ENCODE peak calls at places on chromosomes 6 and 20, in four cellular contexts. S is left lung, D is AG10803, Y is stomach. W is an unnamed sample.
A peak's percentile ranks its signal among the peaks of the same experiment; 100 is the strongest.

GRCh38 chr6:82144852-82145332 is 102.7 kb downstream of the IBTK start:
- DNase-seq in D (peak; percentile 94), Y (peak; percentile 37), S (peak; percentile 45), W (no peak)

GRCh38 chr6:30542404-30542725 is 13.9 kb downstream of the GNL1 start:
- DNase-seq in S (no peak), D (no peak), Y (no peak), W (no peak)

GRCh38 chr6:16770701-16771569 is 9.7 kb upstream of the ATXN1 start:
- DNase-seq in D (peak; percentile 85), S (peak; percentile 85), Y (peak; percentile 83), W (peak; percentile 59)

GRCh38 chr6:52435345-52435744 is 15.2 kb downstream of the EFHC1 start:
- DNase-seq in Y (no peak), S (no peak), D (no peak), W (no peak)

GRCh38 chr6:146027586-146028249 is 1.1 kb upstream of the GRM1 start:
- DNase-seq in Y (no peak), D (no peak), S (no peak), W (no peak)

GRCh38 chr6:170306324-170307079 is at the start of gene FAM120B:
- DNase-seq in D (peak; percentile 94), Y (peak; percentile 98), S (peak; percentile 98), W (peak; percentile 86)

GRCh38 chr6:110622912-110623578 is 146.6 kb upstream of the SLC22A16 start:
- DNase-seq in Y (no peak), D (no peak), S (no peak), W (no peak)

GRCh38 chr6:66355471-66355870 is 648.4 kb upstream of the EYS start:
- DNase-seq in D (no peak), Y (no peak), S (no peak), W (no peak)

GRCh38 chr6:158560787-158561246 is 926 bp downstream of the TMEM181 start:
- DNase-seq in D (peak; percentile 17), S (no peak), Y (peak; percentile 54), W (no peak)

GRCh38 chr6:70162972-70163371 is 139.9 kb downstream of the COL9A1 start:
- DNase-seq in Y (no peak), D (no peak), S (no peak), W (no peak)

GRCh38 chr6:32840604-32841246 is 2.2 kb upstream of the TAP2 start:
- DNase-seq in Y (no peak), S (no peak), D (no peak), W (no peak)

GRCh38 chr20:41631826-41632225 is 13.6 kb upstream of the CHD6 start:
- DNase-seq in S (no peak), Y (no peak), D (peak; percentile 97), W (no peak)

GRCh38 chr6:159716247-159717086 is 10.8 kb upstream of the WTAP start:
- DNase-seq in S (no peak), Y (no peak), D (peak; percentile 99), W (no peak)

GRCh38 chr6:8172510-8172909 is 70.2 kb upstream of the EEF1E1 start:
- DNase-seq in S (no peak), Y (no peak), D (no peak), W (no peak)
- TF ChIP-seq CTCF in S (no peak), Y (no peak), D (no peak), W (no peak)

DNA sequence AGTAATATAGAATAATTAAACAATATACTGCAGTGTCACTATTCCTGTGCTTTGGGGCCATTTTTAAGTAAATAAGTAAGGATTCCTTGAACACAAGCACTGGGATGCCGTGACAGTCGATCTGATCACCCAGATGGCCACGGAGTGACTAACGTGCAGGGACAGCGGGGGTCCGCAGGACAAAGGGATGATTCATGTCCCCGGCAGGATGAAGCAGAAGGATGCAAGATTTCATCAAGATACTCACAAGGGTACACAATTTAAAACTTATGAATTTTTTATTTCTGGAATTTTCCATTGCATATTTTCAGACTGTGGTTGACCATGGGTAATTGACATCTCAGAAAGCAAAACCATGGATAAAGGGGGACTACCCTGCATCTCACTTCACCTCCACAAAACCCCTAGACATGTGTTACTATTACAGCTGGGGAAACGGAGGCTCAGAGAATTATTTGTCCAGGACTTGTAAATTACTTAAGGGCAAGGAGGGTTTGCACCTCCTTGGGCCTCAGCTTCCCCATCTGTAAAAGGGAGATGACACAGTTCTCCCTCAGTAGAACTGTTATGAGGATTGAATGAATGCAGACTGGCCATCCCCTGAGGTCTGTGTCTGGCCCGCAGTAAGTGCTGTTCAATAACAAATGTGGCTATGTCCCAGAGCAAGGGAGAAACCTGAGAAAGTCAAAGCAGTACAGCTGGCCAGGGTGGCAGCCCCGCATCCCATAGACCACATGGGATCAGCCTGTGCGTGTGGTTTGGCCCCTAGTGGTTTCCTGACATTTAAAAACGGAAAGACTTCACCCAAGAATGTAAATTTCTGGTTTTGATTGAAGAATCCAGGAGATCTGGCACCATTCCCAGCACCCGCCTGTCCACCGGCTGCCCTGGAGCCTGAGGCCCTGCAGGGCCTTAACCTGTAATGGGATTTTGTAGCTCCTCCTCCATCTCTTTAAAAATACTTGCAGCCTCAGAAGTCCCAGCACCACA is 235.5 kb downstream of the BMP7 start:
- DNase-seq in S (no peak), D (peak; percentile 88), Y (no peak), W (no peak)
- TF ChIP-seq CTCF in S (no peak), D (no peak), Y (no peak), W (no peak)

DNA sequence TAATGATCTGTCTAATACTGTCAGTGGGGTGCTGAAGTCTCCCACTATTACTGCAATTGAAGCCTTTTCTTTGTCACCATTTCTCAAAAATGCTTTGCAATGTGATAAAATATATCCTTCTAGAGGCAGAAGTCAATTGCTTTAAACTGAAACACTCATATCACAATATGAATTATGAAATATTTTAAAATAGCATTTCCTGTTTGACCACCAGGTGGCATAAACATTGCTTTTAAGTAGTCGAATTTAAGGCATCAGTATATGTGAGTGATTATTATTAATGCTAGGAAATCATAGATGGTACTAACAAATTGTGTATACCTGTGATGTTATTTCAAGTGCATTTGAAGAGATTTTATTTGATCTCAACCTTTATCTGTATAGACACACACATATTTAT is 87.5 kb downstream of the MEI4 start:
- DNase-seq in S (no peak), Y (no peak), D (peak; percentile 18), W (no peak)
- TF ChIP-seq CTCF in S (no peak), Y (no peak), D (peak; percentile 48), W (peak; percentile 55)

GRCh38 chr20:31260326-31260932 is 3.0 kb downstream of the DEFB115 start:
- DNase-seq in S (no peak), Y (no peak), D (no peak), W (no peak)
- TF ChIP-seq CTCF in S (peak; percentile 30), Y (no peak), D (no peak), W (peak; percentile 21)

GRCh38 chr6:150006961-150007464 is 18.3 kb downstream of the RAET1L start:
- DNase-seq in D (no peak), Y (no peak), S (no peak), W (no peak)
- TF ChIP-seq CTCF in D (peak; percentile 66), Y (no peak), S (peak; percentile 36), W (peak; percentile 70)

GRCh38 chr20:44495802-44496481 is 20.3 kb downstream of the TTPAL start:
- DNase-seq in S (no peak), Y (no peak), D (peak; percentile 98), W (no peak)
- TF ChIP-seq CTCF in S (no peak), Y (no peak), D (no peak), W (no peak)

DNA sequence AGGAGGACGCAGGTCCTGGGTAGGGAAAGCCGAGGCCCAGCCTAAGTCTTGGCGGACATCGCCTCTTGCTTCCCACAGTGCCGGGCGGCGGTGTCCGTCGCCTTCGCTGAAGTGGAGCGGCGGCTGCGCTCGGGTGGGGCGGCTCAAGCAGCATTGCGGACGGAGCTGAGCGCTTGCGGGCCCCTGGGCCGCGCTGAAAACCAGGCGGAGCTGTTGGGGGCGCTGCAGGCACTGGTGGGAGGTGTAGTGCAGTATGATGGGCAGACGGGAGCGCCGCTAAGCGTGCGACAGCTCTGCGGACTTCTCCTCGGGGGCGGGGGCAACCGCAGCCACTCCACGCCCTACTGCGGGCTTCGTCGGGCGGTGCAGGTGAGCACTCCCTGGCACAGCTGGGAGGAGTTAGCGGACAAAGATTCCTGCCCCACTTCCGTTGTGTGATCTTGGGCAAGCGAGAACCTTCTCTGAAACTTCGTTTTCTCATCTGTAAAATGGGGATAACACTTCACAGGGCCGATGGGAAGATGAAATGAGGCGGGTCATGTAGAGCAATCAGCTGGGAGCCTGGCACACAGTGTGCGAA is 4.3 kb downstream of the PRSS16 start:
- DNase-seq in D (peak; percentile 25), S (peak; percentile 87), Y (peak; percentile 91), W (peak; percentile 89)
- TF ChIP-seq CTCF in D (peak; percentile 30), S (no peak), Y (no peak), W (peak; percentile 72)

GRCh38 chr20:4195499-4195898 is 180.1 kb upstream of the RNF24 start:
- DNase-seq in S (no peak), D (peak; percentile 38), Y (no peak), W (no peak)
- TF ChIP-seq CTCF in S (no peak), D (peak; percentile 65), Y (no peak), W (peak; percentile 55)

DNA sequence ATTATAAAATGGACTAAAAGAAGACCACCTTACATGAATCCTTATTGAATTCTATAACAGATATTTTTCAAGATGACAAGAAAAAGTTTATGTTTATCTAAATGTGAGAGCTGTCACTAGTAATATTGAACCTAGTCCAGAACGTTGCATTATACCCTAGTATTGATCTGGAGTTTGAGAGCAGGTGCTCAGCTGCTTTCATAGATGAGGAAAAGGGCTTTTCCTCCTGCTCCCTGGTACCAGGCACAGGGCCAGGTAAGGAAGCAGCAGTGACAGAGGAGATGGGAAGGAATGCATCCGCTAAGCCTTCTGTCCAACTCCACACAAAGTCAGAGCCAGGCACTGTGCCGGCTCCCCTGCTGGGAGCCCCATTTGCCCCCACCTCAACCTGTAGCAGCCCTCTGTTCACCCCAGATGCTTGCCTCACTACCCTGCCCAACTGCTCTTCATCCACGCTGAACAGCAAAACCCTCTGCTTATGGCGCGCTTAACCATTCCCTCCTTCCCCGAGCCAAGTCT is 393.2 kb downstream of the FRK start:
- DNase-seq in Y (no peak), D (no peak), S (no peak), W (no peak)
- TF ChIP-seq CTCF in Y (no peak), D (no peak), S (no peak), W (no peak)

DNA sequence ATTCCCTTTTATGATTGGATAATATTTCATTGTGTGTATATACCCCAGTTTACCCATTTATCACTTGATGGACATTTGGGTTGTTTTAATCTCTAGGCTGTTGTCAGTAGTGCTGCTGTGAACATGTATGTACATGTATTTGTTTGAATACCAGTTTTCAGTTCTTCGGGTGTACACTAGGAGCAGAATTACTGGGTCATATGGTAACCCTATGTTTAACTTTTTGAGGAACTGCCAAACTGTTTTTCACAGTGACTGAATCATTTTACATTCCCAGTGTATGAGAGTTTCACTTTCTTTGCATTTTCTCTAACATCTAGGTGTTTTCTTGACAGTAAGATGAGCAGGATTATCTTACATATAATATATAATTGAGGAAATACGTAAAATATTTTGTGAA is 44.7 kb upstream of the ADIG start:
- DNase-seq in D (peak; percentile 53), Y (no peak), S (no peak), W (no peak)
- TF ChIP-seq CTCF in D (peak; percentile 35), Y (no peak), S (no peak), W (no peak)